ENCODE peak calls at places on chromosomes 7 and 10, in four cellular contexts. L is body of pancreas; U is SJSA1; B is CD8-positive, alpha-beta memory T cell. Z is an unnamed sample.

GRCh38 chr10:3192856-3193635 is 20.5 kb upstream of the PITRM1 start:
- DNase-seq in L (peak; percentile 74), U (peak; percentile 81), B (peak; percentile 33), Z (peak; percentile 74)

GRCh38 chr7:124758327-124758726 is 7.3 kb downstream of the GPR37 start:
- DNase-seq in L (no peak), U (no peak), B (no peak), Z (no peak)

GRCh38 chr10:3687510-3688081 is 97.4 kb downstream of the KLF6 start:
- DNase-seq in L (no peak), U (no peak), B (no peak), Z (no peak)

GRCh38 chr10:33249659-33250058 is 84.8 kb downstream of the NRP1 start:
- DNase-seq in L (no peak), U (no peak), B (no peak), Z (no peak)

GRCh38 chr7:6250364-6250833 is 22.0 kb downstream of the CYTH3 start:
- DNase-seq in L (no peak), U (no peak), B (no peak), Z (no peak)

GRCh38 chr7:84236398-84236797 is 41.8 kb upstream of the SEMA3A start:
- DNase-seq in L (no peak), U (no peak), B (no peak), Z (no peak)

GRCh38 chr7:16929146-16929762 is 47.5 kb upstream of the AGR3 start:
- DNase-seq in L (no peak), U (no peak), B (no peak), Z (no peak)

GRCh38 chr10:116848912-116849270 is 408 bp upstream of the ENO4 start:
- DNase-seq in L (no peak), U (no peak), B (no peak), Z (no peak)

GRCh38 chr10:113273151-113273876 is 279.5 kb upstream of the HABP2 start:
- DNase-seq in L (peak; percentile 21), U (no peak), B (no peak), Z (peak; percentile 38)

GRCh38 chr10:50551894-50552293 is 71.9 kb downstream of the SGMS1 start:
- DNase-seq in L (no peak), U (no peak), B (no peak), Z (no peak)
- H3K27ac ChIP-seq in L (no peak overlapping the region), U (no peak overlapping the region), B (no peak overlapping the region), Z (no peak overlapping the region)

GRCh38 chr10:123478112-123478511 is 188.0 kb upstream of the GPR26 start:
- DNase-seq in L (peak; percentile 46), U (no peak), B (no peak), Z (no peak)

GRCh38 chr10:123472606-123473005 is 193.5 kb upstream of the GPR26 start:
- DNase-seq in L (no peak), U (no peak), B (no peak), Z (peak; percentile 88)

GRCh38 chr10:123475466-123475865 is 190.7 kb upstream of the GPR26 start:
- DNase-seq in L (no peak), U (no peak), B (no peak), Z (no peak)

GRCh38 chr10:123470570-123470969 is 195.6 kb upstream of the GPR26 start:
- DNase-seq in L (no peak), U (no peak), B (no peak), Z (no peak)

GRCh38 chr10:123474700-123475099 is 191.5 kb upstream of the GPR26 start:
- DNase-seq in L (no peak), U (no peak), B (no peak), Z (no peak)
- H3K27me3 ChIP-seq in L (no peaks in the 10 kb centered on the region), U (no peaks in the 10 kb centered on the region), B (no peaks in the 10 kb centered on the region), Z (no peaks in the 10 kb centered on the region)

GRCh38 chr10:103838095-103838395 is 17.3 kb downstream of the SH3PXD2A start:
- DNase-seq in L (no peak), U (no peak), B (no peak), Z (no peak)

GRCh38 chr10:103836273-103836672 is 19.1 kb downstream of the SH3PXD2A start:
- DNase-seq in L (no peak), U (no peak), B (no peak), Z (no peak)

GRCh38 chr10:103836776-103837344 is 18.5 kb downstream of the SH3PXD2A start:
- DNase-seq in L (no peak), U (no peak), B (no peak), Z (peak; percentile 53)

GRCh38 chr10:103838851-103839512 is 16.4 kb downstream of the SH3PXD2A start:
- DNase-seq in L (no peak), U (no peak), B (no peak), Z (no peak)

GRCh38 chr10:103837370-103838094 is 17.8 kb downstream of the SH3PXD2A start:
- DNase-seq in L (no peak), U (no peak), B (no peak), Z (no peak)
- H3K4me1 ChIP-seq in L (peaks cover 50% of the 10 kb centered on the region), U (no peaks in the 10 kb centered on the region), B (no peaks in the 10 kb centered on the region), Z (peaks cover 88% of the 10 kb centered on the region)

DNA sequence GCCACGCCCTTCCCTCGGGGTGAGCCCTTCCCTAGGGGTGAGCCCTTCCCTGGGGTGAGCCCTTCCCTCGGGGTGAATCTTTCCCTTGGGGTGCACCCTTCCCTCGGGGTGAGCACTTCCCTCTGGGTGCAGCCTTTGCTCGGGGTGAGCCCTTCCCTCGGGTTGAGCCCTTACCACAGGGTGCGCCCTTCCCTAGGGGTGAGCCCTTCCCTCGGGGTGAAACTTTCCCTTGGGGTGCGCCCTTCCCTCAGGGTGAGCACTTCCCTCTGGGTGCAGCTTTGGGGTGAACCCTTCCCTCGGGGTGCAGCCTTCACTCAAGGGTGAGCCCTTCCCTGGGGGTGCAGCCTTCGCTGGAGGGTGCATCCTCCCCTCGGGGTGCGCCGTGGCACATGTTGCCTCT is 34.6 kb upstream of the INSIG1 start:
- DNase-seq in L (no peak), U (no peak), B (no peak), Z (no peak)
- H3K27ac ChIP-seq in L (no peak overlapping the region), U (no peak overlapping the region), B (no peak overlapping the region), Z (no peak overlapping the region)

GRCh38 chr10:70671619-70672164 is 614 bp upstream of the ADAMTS14 start:
- DNase-seq in L (no peak), U (no peak), B (no peak), Z (no peak)

GRCh38 chr10:70672993-70673928 is 955 bp downstream of the ADAMTS14 start:
- DNase-seq in L (no peak), U (peak; percentile 69), B (no peak), Z (peak; percentile 86)

GRCh38 chr10:70673929-70674559 is 1.7 kb downstream of the ADAMTS14 start:
- DNase-seq in L (no peak), U (no peak), B (no peak), Z (no peak)

GRCh38 chr10:70671229-70671588 is 1.1 kb upstream of the ADAMTS14 start:
- DNase-seq in L (no peak), U (no peak), B (no peak), Z (no peak)

GRCh38 chr10:70672165-70672992 is at the start of gene ADAMTS14:
- DNase-seq in L (no peak), U (no peak), B (no peak), Z (peak; percentile 76)
- H3K27me3 ChIP-seq in L (no peaks in the 10 kb centered on the region), U (peaks cover 8% of the 10 kb centered on the region), B (peaks cover 4% of the 10 kb centered on the region), Z (peaks cover 29% of the 10 kb centered on the region)